ENCODE peak calls at places on chromosomes 16 and 17, in nine cellular contexts. B, M, F, H, W, S, C, U and Z are unnamed samples.

GRCh38 chr16:68346892-68347480 is 36.2 kb downstream of the PRMT7 start:
- DNase-seq in W (no peak), C (no peak), S (no peak), U (no peak), B (no peak), F (no peak), H (no peak), M (no peak), Z (no peak)

GRCh38 chr17:14464741-14465140 is 163.9 kb downstream of the HS3ST3B1 start:
- DNase-seq in U (no peak), H (no peak), B (peak), C (no peak), F (no peak), S (no peak), M (no peak), W (no peak), Z (no peak)

GRCh38 chr17:79897243-79898063 is 58.2 kb upstream of the CBX4 start:
- DNase-seq in C (no peak), M (no peak), B (no peak), H (no peak), U (no peak), S (no peak), W (no peak), F (no peak), Z (no peak)

GRCh38 chr17:12730931-12731521 is 58.3 kb upstream of the ARHGAP44 start:
- DNase-seq in M (peak), W (no peak), F (peak), S (peak), B (peak), H (no peak), C (peak), U (no peak), Z (no peak)

GRCh38 chr17:8911205-8911604 is 43.7 kb upstream of the PIK3R6 start:
- DNase-seq in B (no peak), U (no peak), C (no peak), M (no peak), H (no peak), W (no peak), F (no peak), S (no peak), Z (no peak)

GRCh38 chr16:8594149-8594666 is 3.9 kb upstream of the TMEM114 start:
- DNase-seq in W (no peak), M (no peak), F (no peak), U (no peak), B (no peak), C (no peak), S (no peak), H (no peak), Z (no peak)

GRCh38 chr17:82808921-82809905 is 30.6 kb downstream of the ZNF750 start:
- DNase-seq in M (peak), C (no peak), B (no peak), W (no peak), F (no peak), H (no peak), U (no peak), S (no peak), Z (no peak)

GRCh38 chr17:45833826-45834439 is 10.7 kb upstream of the SPPL2C start:
- DNase-seq in B (no peak), U (no peak), H (no peak), F (no peak), W (no peak), M (no peak), C (no peak), S (no peak), Z (no peak)

GRCh38 chr17:15273141-15273793 is 8.1 kb upstream of the PMP22 start:
- DNase-seq in C (no peak), W (no peak), U (no peak), S (no peak), F (no peak), M (no peak), B (peak), H (no peak), Z (peak)

GRCh38 chr17:69764137-69764536 is 310.9 kb upstream of the KCNJ16 start:
- DNase-seq in H (no peak), B (peak), M (no peak), U (no peak), W (no peak), F (no peak), S (no peak), C (no peak), Z (no peak)

GRCh38 chr16:67990018-67990386 is 9.3 kb downstream of the DPEP2 start:
- DNase-seq in B (no peak), M (no peak), S (no peak), U (no peak), W (no peak), C (no peak), H (no peak), F (no peak), Z (no peak)

GRCh38 chr17:61366076-61366714 is 33.4 kb upstream of the TBX2 start:
- DNase-seq in U (no peak), W (no peak), H (no peak), F (no peak), B (no peak), C (no peak), S (peak), M (no peak), Z (no peak)

GRCh38 chr16:11681526-11681925 is 13.3 kb downstream of the SNN start:
- DNase-seq in B (no peak), U (no peak), F (no peak), W (peak), C (no peak), S (no peak), H (peak), M (no peak), Z (no peak)

GRCh38 chr16:17526956-17527355 is 56.2 kb upstream of the XYLT1 start:
- DNase-seq in F (no peak), B (no peak), C (no peak), W (no peak), H (no peak), S (no peak), M (no peak), U (no peak), Z (no peak)

GRCh38 chr17:35127751-35128514 is 6.5 kb downstream of the FNDC8 start:
- DNase-seq in U (no peak), W (no peak), M (no peak), C (no peak), H (no peak), B (peak), S (no peak), F (no peak), Z (no peak)

GRCh38 chr17:81902023-81902652 is at the start of gene NPB:
- DNase-seq in U (peak), H (no peak), F (peak), B (no peak), M (peak), C (peak), S (no peak), W (no peak), Z (no peak)

GRCh38 chr16:57379579-57379978 is 7.3 kb downstream of the CX3CL1 start:
- DNase-seq in C (no peak), F (no peak), W (no peak), U (no peak), H (no peak), B (no peak), M (no peak), S (no peak), Z (peak)

GRCh38 chr17:81925860-81926450 is 1.6 kb downstream of the MAFG start:
- DNase-seq in W (no peak), B (no peak), C (no peak), U (no peak), S (no peak), M (no peak), H (no peak), F (no peak), Z (no peak)

GRCh38 chr17:2240541-2240940 is 63.0 kb downstream of the SMG6 start:
- DNase-seq in M (no peak), B (peak), S (no peak), W (no peak), U (no peak), C (no peak), H (no peak), F (no peak), Z (no peak)

GRCh38 chr16:8464979-8465378 is 125.3 kb downstream of the TMEM114 start:
- DNase-seq in F (no peak), U (no peak), B (no peak), W (no peak), C (no peak), M (no peak), H (no peak), S (no peak), Z (no peak)

GRCh38 chr17:82892869-82893565 is 53.2 kb upstream of the ZNF750 start:
- DNase-seq in C (peak), B (no peak), W (no peak), H (no peak), M (peak), S (peak), F (peak), U (peak), Z (no peak)

GRCh38 chr16:88649924-88650748 is 717 bp downstream of the CYBA start:
- DNase-seq in F (peak), C (peak), S (peak), M (no peak), W (no peak), B (peak), U (peak), H (peak), Z (peak)

GRCh38 chr17:9932481-9932880 is 27.4 kb upstream of the RCVRN start:
- DNase-seq in H (no peak), F (no peak), B (peak), U (no peak), M (no peak), S (no peak), W (no peak), C (no peak), Z (no peak)

GRCh38 chr16:4411684-4412083 is 4.7 kb downstream of the CORO7 start:
- DNase-seq in F (no peak), C (no peak), U (no peak), M (peak), B (no peak), W (no peak), H (no peak), S (peak), Z (no peak)

GRCh38 chr16:57167951-57168350 is 17.9 kb downstream of the PSME3IP1 start:
- DNase-seq in W (peak), F (peak), C (no peak), B (peak), U (no peak), S (no peak), H (peak), M (no peak), Z (peak)

GRCh38 chr17:7367918-7368596 is 12.8 kb upstream of the TNK1 start:
- DNase-seq in B (no peak), H (no peak), U (no peak), M (no peak), C (no peak), W (no peak), S (no peak), F (no peak), Z (no peak)

GRCh38 chr16:87140211-87141200 is 176.7 kb downstream of the C16orf95 start:
- DNase-seq in H (no peak), U (no peak), C (no peak), F (no peak), B (no peak), W (no peak), M (no peak), S (no peak), Z (no peak)

GRCh38 chr16:27174007-27174406 is 29.3 kb upstream of the KDM8 start:
- DNase-seq in F (peak), B (no peak), W (no peak), C (no peak), U (peak), H (peak), M (no peak), S (no peak), Z (no peak)

GRCh38 chr17:7389924-7390910 is 4.1 kb downstream of the PLSCR3 start:
- DNase-seq in B (no peak), S (no peak), M (no peak), C (no peak), U (no peak), H (no peak), F (no peak), W (no peak), Z (no peak)

GRCh38 chr16:75322706-75323105 is 71.3 kb upstream of the BCAR1 start:
- DNase-seq in F (no peak), B (peak), H (no peak), C (no peak), S (no peak), W (no peak), U (no peak), M (no peak), Z (peak)

GRCh38 chr17:61250335-61250890 is 149.2 kb upstream of the TBX2 start:
- DNase-seq in W (peak), H (no peak), C (no peak), S (no peak), F (no peak), M (no peak), B (peak), U (no peak), Z (peak)

GRCh38 chr16:50614956-50615727 is 66.0 kb downstream of the SNX20 start:
- DNase-seq in S (no peak), W (no peak), F (no peak), M (no peak), B (no peak), C (no peak), H (no peak), U (no peak), Z (no peak)

GRCh38 chr17:66776999-66777688 is 57.8 kb upstream of the CACNG5 start:
- DNase-seq in W (no peak), F (no peak), B (no peak), M (no peak), U (no peak), C (no peak), H (no peak), S (no peak), Z (no peak)

GRCh38 chr17:73347355-73347754 is 35.6 kb upstream of the CDC42EP4 start:
- DNase-seq in F (no peak), U (no peak), S (no peak), W (no peak), B (no peak), H (no peak), C (no peak), M (no peak), Z (no peak)

GRCh38 chr17:41107941-41108445 is 2.8 kb downstream of the KRTAP4-9 start:
- DNase-seq in W (no peak), H (no peak), C (no peak), B (peak), S (no peak), U (no peak), M (no peak), F (no peak), Z (peak)